ENCODE peak calls at places on chromosomes 4 and X, in eight cellular contexts. B is upper lobe of right lung; C is SK-N-SH; N is CD4-positive, alpha-beta memory T cell; L is heart right ventricle; I is tibial artery; E is hepatocyte; U is heart left ventricle. G is an unnamed sample. For H3K4me1, the result is how much of the 10 kb centered on the place peaks cover.

GRCh38 chr4:124234771-124235170 is 477.8 kb downstream of the ANKRD50 start:
- DNase-seq in B (no peak), C (no peak), N (no peak), L (no peak), I (no peak), E (no peak), U (no peak), G (no peak)

GRCh38 chr4:79917246-79917645 is 155.8 kb downstream of the ANTXR2 start:
- DNase-seq in B (no peak), C (no peak), N (peak), L (peak), I (no peak), E (peak), U (peak), G (no peak)

GRCh38 chr4:152408514-152409327 is 127.2 kb downstream of the FBXW7 start:
- DNase-seq in B (no peak), C (peak), N (peak), L (no peak), I (no peak), E (peak), U (no peak), G (no peak)

GRCh38 chr4:38065900-38066299 is 105.7 kb downstream of the PTTG2 start:
- DNase-seq in B (no peak), C (no peak), N (no peak), L (no peak), I (no peak), E (no peak), U (no peak), G (no peak)

GRCh38 chr4:105679186-105679585 is 29.3 kb downstream of the INTS12 start:
- DNase-seq in B (no peak), C (no peak), N (no peak), L (no peak), I (no peak), E (no peak), U (no peak), G (no peak)

GRCh38 chrX:119669424-119670037 is 23.4 kb downstream of the SEPTIN6 start:
- DNase-seq in B (no peak), C (peak), N (no peak), L (no peak), I (no peak), E (peak), U (peak), G (no peak)

GRCh38 chrX:40003071-40003981 is 94.4 kb downstream of the BCOR start:
- DNase-seq in B (no peak), C (peak), N (no peak), L (no peak), I (no peak), E (no peak), U (no peak), G (no peak)

GRCh38 chr4:19523964-19524363 is 727.7 kb upstream of the SLIT2 start:
- DNase-seq in B (no peak), C (no peak), N (no peak), L (no peak), I (no peak), E (no peak), U (no peak), G (no peak)

GRCh38 chr4:14035076-14035475 is 407.6 kb upstream of the BOD1L1 start:
- DNase-seq in B (no peak), C (no peak), N (no peak), L (no peak), I (no peak), E (no peak), U (no peak), G (no peak)

GRCh38 chr4:7872264-7872771 is 67.3 kb downstream of the AFAP1 start:
- DNase-seq in B (no peak), C (no peak), N (no peak), L (no peak), I (peak), E (peak), U (no peak), G (no peak)

GRCh38 chrX:111652719-111653118 is 28.3 kb upstream of the ALG13 start:
- DNase-seq in B (no peak), C (peak), N (no peak), L (no peak), I (no peak), E (peak), U (no peak), G (no peak)

GRCh38 chr4:41693629-41694028 is 54.9 kb downstream of the PHOX2B start:
- DNase-seq in B (no peak), C (peak), N (no peak), L (no peak), I (no peak), E (peak), U (no peak), G (no peak)

GRCh38 chrX:39874202-39874816 is 223.4 kb downstream of the BCOR start:
- DNase-seq in B (no peak), C (no peak), N (no peak), L (no peak), I (no peak), E (no peak), U (no peak), G (no peak)

GRCh38 chrX:120090208-120090607 is 12.7 kb upstream of the RHOXF2B start:
- DNase-seq in B (no peak), C (no peak), N (no peak), L (no peak), I (no peak), E (no peak), U (no peak), G (no peak)

GRCh38 chrX:4830880-4831557 is 1117.6 kb upstream of the PRKX start:
- DNase-seq in B (no peak), C (no peak), N (no peak), L (no peak), I (no peak), E (peak), U (no peak), G (no peak)

GRCh38 chrX:110759785-110760184 is 35.8 kb downstream of the CHRDL1 start:
- DNase-seq in B (no peak), C (no peak), N (no peak), L (no peak), I (no peak), E (no peak), U (no peak), G (no peak)

GRCh38 chrX:22795680-22796079 is 204.1 kb upstream of the DDX53 start:
- DNase-seq in B (no peak), C (no peak), N (no peak), L (no peak), I (no peak), E (no peak), U (no peak), G (no peak)

GRCh38 chr4:104897297-104897645 is 249.4 kb upstream of the TET2 start:
- DNase-seq in B (no peak), C (no peak), N (no peak), L (no peak), I (no peak), E (no peak), U (no peak), G (no peak)

GRCh38 chr4:88291003-88291402 is 6.6 kb upstream of the PPM1K start:
- DNase-seq in B (no peak), C (peak), N (no peak), L (no peak), I (no peak), E (peak), U (peak), G (no peak)

DNA sequence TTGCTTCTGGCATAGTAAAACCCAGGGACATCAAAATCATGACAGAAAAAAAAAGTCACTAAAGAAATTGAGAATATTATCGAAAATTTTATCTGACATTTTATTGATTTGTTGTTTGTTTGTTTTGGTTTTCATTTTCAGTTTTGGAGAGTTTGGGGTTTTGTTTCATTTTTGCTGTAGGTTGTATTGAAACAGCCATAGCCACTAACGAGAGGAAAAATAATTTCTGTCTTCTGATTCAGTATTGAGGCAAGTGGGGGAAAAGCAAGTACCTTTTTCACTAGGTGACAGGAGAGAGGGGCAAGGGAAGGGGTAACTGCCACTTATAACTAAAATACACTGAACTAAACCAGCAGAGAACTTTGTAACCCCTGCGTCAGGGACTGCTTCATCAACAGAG is 392.8 kb upstream of the NDST3 start:
- DNase-seq in B (no peak), C (no peak), N (no peak), L (no peak), I (no peak), E (no peak), U (no peak), G (no peak)
- H3K27ac ChIP-seq in B (no peak), C (no peak), N (no peak), L (no peak), I (no peak), E (no peak), U (no peak), G (no peak)

GRCh38 chrX:115214151-115214550 is 19.7 kb downstream of the LRCH2 start:
- DNase-seq in B (no peak), C (no peak), N (no peak), L (no peak), I (no peak), E (no peak), U (no peak), G (no peak)
- H3K4me1 ChIP-seq in B (under half), C (under half), N (under half), L (under half), I (under half), E (under half), U (under half), G (under half)

GRCh38 chr4:184199780-184200179 is 17.9 kb downstream of the ENPP6 start:
- DNase-seq in B (no peak), C (no peak), N (no peak), L (no peak), I (no peak), E (no peak), U (no peak), G (no peak)

GRCh38 chr4:184203300-184203699 is 14.4 kb downstream of the ENPP6 start:
- DNase-seq in B (no peak), C (no peak), N (no peak), L (no peak), I (no peak), E (no peak), U (no peak), G (no peak)

GRCh38 chr4:184198190-184198589 is 19.5 kb downstream of the ENPP6 start:
- DNase-seq in B (no peak), C (no peak), N (no peak), L (no peak), I (no peak), E (no peak), U (no peak), G (no peak)

GRCh38 chr4:184205243-184205642 is 12.4 kb downstream of the ENPP6 start:
- DNase-seq in B (no peak), C (no peak), N (no peak), L (no peak), I (no peak), E (no peak), U (no peak), G (no peak)

DNA sequence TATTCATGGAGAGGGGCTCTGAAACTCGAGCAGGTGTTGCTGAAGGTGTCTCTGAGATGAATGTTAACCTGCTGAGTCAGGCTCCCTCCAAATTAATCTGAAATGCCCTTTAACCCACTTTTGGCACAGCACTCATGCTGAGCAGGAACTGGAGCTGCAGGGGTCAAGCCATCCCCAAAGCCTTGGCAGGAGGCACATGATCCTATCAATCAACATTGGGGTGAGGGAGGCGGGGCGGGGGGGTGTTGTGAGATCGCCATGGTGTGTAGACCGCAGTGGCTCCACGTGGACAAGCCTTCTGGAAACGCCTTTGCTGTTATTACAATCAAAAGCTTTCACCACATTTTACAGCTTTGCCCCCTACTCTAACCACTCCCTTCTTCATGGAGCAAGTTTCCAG is 16.5 kb downstream of the ENPP6 start:
- DNase-seq in B (no peak), C (no peak), N (no peak), L (no peak), I (no peak), E (no peak), U (no peak), G (no peak)
- H3K27ac ChIP-seq in B (no peak), C (no peak), N (no peak), L (no peak), I (no peak), E (no peak), U (no peak), G (no peak)

GRCh38 chrX:643911-644303 is 13.3 kb downstream of the SHOX start:
- DNase-seq in B (no peak), C (peak), N (no peak), L (no peak), I (no peak), E (no peak), U (no peak), G (no peak)

GRCh38 chrX:646796-647195 is 16.2 kb downstream of the SHOX start:
- DNase-seq in B (no peak), C (no peak), N (no peak), L (no peak), I (no peak), E (no peak), U (no peak), G (no peak)

GRCh38 chrX:644304-645023 is 13.9 kb downstream of the SHOX start:
- DNase-seq in B (no peak), C (peak), N (no peak), L (no peak), I (no peak), E (no peak), U (no peak), G (no peak)

GRCh38 chrX:646228-646495 is 15.6 kb downstream of the SHOX start:
- DNase-seq in B (no peak), C (no peak), N (no peak), L (no peak), I (no peak), E (no peak), U (no peak), G (no peak)

GRCh38 chrX:645024-645376 is 14.4 kb downstream of the SHOX start:
- DNase-seq in B (no peak), C (no peak), N (no peak), L (no peak), I (no peak), E (peak), U (no peak), G (no peak)
- H3K4me1 ChIP-seq in B (under half), C (under half), N (under half), L (under half), I (under half), E (under half), U (under half), G (under half)

GRCh38 chrX:45788941-45789348 is 588.3 kb upstream of the DIPK2B start:
- DNase-seq in B (peak), C (no peak), N (no peak), L (peak), I (no peak), E (no peak), U (peak), G (no peak)
- H3K27ac ChIP-seq in B (peak), C (peak), N (no peak), L (peak), I (peak), E (no peak), U (peak), G (no peak)

GRCh38 chr4:2262145-2262943 is 435 bp upstream of the MXD4 start:
- DNase-seq in B (peak), C (peak), N (peak), L (peak), I (peak), E (peak), U (peak), G (peak)

GRCh38 chr4:2261853-2262144 is at the start of gene MXD4:
- DNase-seq in B (no peak), C (no peak), N (no peak), L (no peak), I (no peak), E (no peak), U (no peak), G (no peak)

GRCh38 chr4:2260336-2261109 is 1.4 kb downstream of the MXD4 start:
- DNase-seq in B (peak), C (no peak), N (no peak), L (no peak), I (peak), E (no peak), U (peak), G (peak)

GRCh38 chr4:2259541-2260267 is 2.2 kb downstream of the MXD4 start:
- DNase-seq in B (peak), C (no peak), N (no peak), L (no peak), I (peak), E (no peak), U (peak), G (peak)

DNA sequence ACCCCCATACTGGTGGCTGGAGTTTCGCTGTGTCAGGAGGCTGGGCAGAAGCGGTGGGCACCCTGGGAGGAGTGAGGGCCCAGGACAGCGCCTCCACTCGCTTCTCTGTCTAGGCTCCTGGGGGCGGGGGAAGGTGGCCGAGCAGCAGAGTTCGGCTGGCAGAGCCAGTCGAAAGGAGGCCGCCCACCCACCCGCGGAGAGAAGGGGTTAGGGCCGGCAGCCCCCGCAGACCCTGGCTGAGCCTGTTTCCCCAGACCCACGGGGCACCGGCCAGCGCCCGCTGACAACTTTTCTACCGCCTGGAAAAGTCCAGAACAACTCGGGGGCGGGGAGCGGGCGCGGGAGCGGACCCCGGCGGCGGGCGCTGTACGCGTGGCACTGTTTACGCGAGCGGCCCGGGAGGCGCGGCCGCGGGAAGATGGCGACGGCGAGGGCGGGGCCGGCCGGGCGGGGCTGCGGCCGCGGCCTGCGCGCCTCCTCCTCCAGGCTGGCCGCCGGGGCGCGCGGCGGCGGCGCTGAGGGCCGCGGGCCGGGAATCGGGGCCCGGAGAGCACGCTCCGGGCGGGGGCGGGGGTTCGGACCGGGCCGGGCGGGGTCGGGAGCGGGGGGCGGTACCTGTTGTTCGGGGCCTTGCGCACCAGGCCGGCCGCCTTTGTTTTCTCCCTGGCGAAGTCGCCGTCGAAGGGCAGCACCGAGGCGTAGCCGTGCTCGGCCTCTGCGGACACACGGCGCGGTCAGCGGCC is 628 bp downstream of the MXD4 start:
- DNase-seq in B (peak), C (peak), N (peak), L (peak), I (peak), E (peak), U (peak), G (peak)
- H3K4me1 ChIP-seq in B (half or more), C (half or more), N (under half), L (half or more), I (half or more), E (under half), U (half or more), G (under half)

GRCh38 chr4:5044341-5044740 is 6.9 kb upstream of the STK32B start:
- DNase-seq in B (no peak), C (no peak), N (no peak), L (no peak), I (no peak), E (no peak), U (no peak), G (no peak)
- H3K27ac ChIP-seq in B (no peak), C (no peak), N (no peak), L (no peak), I (no peak), E (no peak), U (no peak), G (peak)

G was measured in left lung.